ENCODE peak calls at places on chromosome 10, in seven cellular contexts. K is tibial nerve, A is transverse colon, V is uterus, U is heart left ventricle, L is Peyer's patch, S is endothelial cell of umbilical vein. D is an unnamed sample. For H3K4me1, the result is how much of the 10 kb centered on the place peaks cover.

GRCh38 chr10:79608505-79609375 is 2.0 kb upstream of the SFTPA1 start:
- DNase-seq in K (peak), A (peak), V (no peak), U (no peak), L (no peak), S (peak), D (peak)

GRCh38 chr10:79057481-79058275 is 11.1 kb upstream of the ZMIZ1 start:
- DNase-seq in K (no peak), A (peak), V (no peak), U (no peak), L (no peak), S (no peak), D (no peak)

GRCh38 chr10:6195891-6196290 is 6.8 kb upstream of the PFKFB3 start:
- DNase-seq in K (peak), A (no peak), V (peak), U (no peak), L (no peak), S (peak), D (peak)

GRCh38 chr10:99809931-99810615 is 27.6 kb downstream of the ABCC2 start:
- DNase-seq in K (peak), A (no peak), V (peak), U (no peak), L (no peak), S (no peak), D (no peak)

GRCh38 chr10:27088263-27089044 is 11.8 kb downstream of the ANKRD26 start:
- DNase-seq in K (no peak), A (no peak), V (no peak), U (no peak), L (no peak), S (no peak), D (no peak)

GRCh38 chr10:116826803-116827202 is 22.5 kb upstream of the ENO4 start:
- DNase-seq in K (no peak), A (no peak), V (no peak), U (no peak), L (no peak), S (no peak), D (no peak)

GRCh38 chr10:70474780-70475179 is 3.8 kb upstream of the PALD1 start:
- DNase-seq in K (no peak), A (no peak), V (no peak), U (no peak), L (no peak), S (no peak), D (no peak)

GRCh38 chr10:8054498-8055407 is at the start of gene GATA3:
- DNase-seq in K (no peak), A (peak), V (no peak), U (peak), L (peak), S (peak), D (peak)

GRCh38 chr10:117216611-117217195 is 19.4 kb downstream of the KCNK18 start:
- DNase-seq in K (peak), A (peak), V (peak), U (peak), L (peak), S (peak), D (peak)

GRCh38 chr10:34739915-34740314 is 75.2 kb downstream of the PARD3 start:
- DNase-seq in K (no peak), A (peak), V (peak), U (peak), L (no peak), S (peak), D (peak)

GRCh38 chr10:17910144-17910789 is 41.5 kb upstream of the SLC39A12 start:
- DNase-seq in K (peak), A (peak), V (peak), U (peak), L (no peak), S (peak), D (peak)

GRCh38 chr10:93150289-93150688 is 76.6 kb downstream of the CYP26A1 start:
- DNase-seq in K (no peak), A (no peak), V (no peak), U (no peak), L (no peak), S (no peak), D (no peak)

GRCh38 chr10:65231148-65231547 is 1694.7 kb upstream of the LRRTM3 start:
- DNase-seq in K (no peak), A (no peak), V (no peak), U (no peak), L (no peak), S (no peak), D (no peak)

GRCh38 chr10:80492875-80493413 is 38.8 kb downstream of the TSPAN14 start:
- DNase-seq in K (no peak), A (no peak), V (no peak), U (no peak), L (no peak), S (no peak), D (no peak)

GRCh38 chr10:20958225-20958624 is 61.1 kb upstream of the NEBL start:
- DNase-seq in K (no peak), A (no peak), V (no peak), U (no peak), L (no peak), S (no peak), D (no peak)

GRCh38 chr10:70967591-70968588 is 79.5 kb upstream of the PCBD1 start:
- DNase-seq in K (no peak), A (no peak), V (no peak), U (no peak), L (no peak), S (no peak), D (no peak)

GRCh38 chr10:131653550-131654470 is 247.0 kb upstream of the PPP2R2D start:
- DNase-seq in K (no peak), A (no peak), V (no peak), U (no peak), L (no peak), S (no peak), D (peak)

GRCh38 chr10:86962136-86962980 is 4.0 kb downstream of the SNCG start:
- DNase-seq in K (no peak), A (peak), V (peak), U (no peak), L (no peak), S (no peak), D (no peak)

GRCh38 chr10:75432176-75432575 is 752 bp downstream of the LRMDA start:
- DNase-seq in K (no peak), A (no peak), V (no peak), U (no peak), L (no peak), S (no peak), D (no peak)

GRCh38 chr10:130175074-130175473 is 38.9 kb downstream of the GLRX3 start:
- DNase-seq in K (no peak), A (no peak), V (no peak), U (no peak), L (no peak), S (no peak), D (no peak)

GRCh38 chr10:6037422-6037821 is 24.7 kb downstream of the IL2RA start:
- DNase-seq in K (no peak), A (no peak), V (no peak), U (no peak), L (no peak), S (no peak), D (no peak)

GRCh38 chr10:97880109-97880508 is 30.5 kb downstream of the GOLGA7B start:
- DNase-seq in K (no peak), A (no peak), V (no peak), U (no peak), L (no peak), S (no peak), D (no peak)

GRCh38 chr10:95327367-95327766 is 36.6 kb upstream of the PDLIM1 start:
- DNase-seq in K (no peak), A (peak), V (peak), U (peak), L (no peak), S (no peak), D (no peak)

GRCh38 chr10:100438674-100439315 is 24.0 kb upstream of the WNT8B start:
- DNase-seq in K (no peak), A (no peak), V (no peak), U (no peak), L (no peak), S (no peak), D (no peak)

GRCh38 chr10:27529010-27529783 is 25.1 kb downstream of the RAB18 start:
- DNase-seq in K (no peak), A (no peak), V (no peak), U (no peak), L (no peak), S (no peak), D (no peak)

GRCh38 chr10:131346456-131346855 is 34.9 kb upstream of the TCERG1L start:
- DNase-seq in K (no peak), A (no peak), V (no peak), U (no peak), L (no peak), S (no peak), D (no peak)

GRCh38 chr10:132981746-132982145 is 39.4 kb upstream of the CFAP46 start:
- DNase-seq in K (no peak), A (no peak), V (no peak), U (no peak), L (no peak), S (no peak), D (no peak)

GRCh38 chr10:22765660-22766547 is 51.5 kb upstream of the PIP4K2A start:
- DNase-seq in K (no peak), A (no peak), V (no peak), U (no peak), L (no peak), S (no peak), D (no peak)

GRCh38 chr10:28631896-28632596 is 45.3 kb upstream of the BAMBI start:
- DNase-seq in K (no peak), A (no peak), V (no peak), U (no peak), L (no peak), S (no peak), D (no peak)

GRCh38 chr10:97849101-97849490 is 547 bp upstream of the GOLGA7B start:
- DNase-seq in K (no peak), A (peak), V (no peak), U (no peak), L (no peak), S (no peak), D (no peak)

GRCh38 chr10:28925154-28925663 is 247.9 kb downstream of the BAMBI start:
- DNase-seq in K (no peak), A (no peak), V (no peak), U (no peak), L (no peak), S (no peak), D (no peak)

GRCh38 chr10:58278274-58278961 is 9.5 kb downstream of the CISD1 start:
- DNase-seq in K (no peak), A (no peak), V (no peak), U (no peak), L (no peak), S (no peak), D (no peak)

GRCh38 chr10:490891-491571 is 198.4 kb downstream of the DIP2C start:
- DNase-seq in K (peak), A (peak), V (peak), U (peak), L (no peak), S (no peak), D (no peak)

GRCh38 chr10:489335-489734 is 200.1 kb downstream of the DIP2C start:
- DNase-seq in K (no peak), A (no peak), V (peak), U (no peak), L (no peak), S (no peak), D (no peak)

GRCh38 chr10:491667-492424 is 197.6 kb downstream of the DIP2C start:
- DNase-seq in K (no peak), A (no peak), V (no peak), U (no peak), L (no peak), S (no peak), D (no peak)

GRCh38 chr10:488933-489215 is 200.6 kb downstream of the DIP2C start:
- DNase-seq in K (no peak), A (no peak), V (no peak), U (no peak), L (no peak), S (no peak), D (no peak)

DNA sequence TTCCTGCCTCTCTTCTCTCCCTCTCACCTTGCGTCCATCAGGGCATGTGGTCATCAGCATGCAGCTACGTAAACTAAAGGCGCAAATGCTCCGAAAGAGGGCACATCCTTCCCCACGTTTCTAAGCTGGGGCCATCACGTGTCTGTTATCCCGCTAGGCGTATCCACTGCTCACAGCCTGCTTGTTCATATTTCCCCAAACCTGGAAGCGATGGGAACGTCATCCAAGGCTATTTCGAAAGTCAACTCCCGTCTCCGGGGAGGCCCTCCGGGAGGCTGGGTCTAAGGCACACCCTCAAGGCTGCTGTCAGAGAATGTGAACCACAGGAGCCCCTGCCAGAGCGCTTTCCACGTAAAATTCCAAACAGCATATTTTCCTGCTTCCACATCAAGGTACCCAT is 199.2 kb downstream of the DIP2C start:
- DNase-seq in K (peak), A (peak), V (peak), U (peak), L (no peak), S (no peak), D (peak)
- H3K4me1 ChIP-seq in K (half or more), A (under half), V (under half), U (under half), L (under half), S (under half), D (under half)

GRCh38 chr10:113680172-113681111 is 730 bp downstream of the CASP7 start:
- DNase-seq in K (peak), A (peak), V (peak), U (peak), L (peak), S (peak), D (peak)
- TF ChIP-seq POLR2A in K (no peak), A (peak), V (no peak), U (no peak), L (peak), S (peak), D (no peak)

GRCh38 chr10:124704428-124704805 is 39.8 kb downstream of the FAM53B start:
- DNase-seq in K (no peak), A (no peak), V (no peak), U (no peak), L (no peak), S (no peak), D (no peak)

GRCh38 chr10:124701881-124702656 is 42.1 kb downstream of the FAM53B start:
- DNase-seq in K (no peak), A (peak), V (peak), U (peak), L (no peak), S (peak), D (peak)

GRCh38 chr10:124705021-124705740 is 39.0 kb downstream of the FAM53B start:
- DNase-seq in K (no peak), A (no peak), V (no peak), U (no peak), L (peak), S (no peak), D (peak)

GRCh38 chr10:124703372-124703771 is 40.8 kb downstream of the FAM53B start:
- DNase-seq in K (no peak), A (no peak), V (no peak), U (no peak), L (no peak), S (no peak), D (no peak)

DNA sequence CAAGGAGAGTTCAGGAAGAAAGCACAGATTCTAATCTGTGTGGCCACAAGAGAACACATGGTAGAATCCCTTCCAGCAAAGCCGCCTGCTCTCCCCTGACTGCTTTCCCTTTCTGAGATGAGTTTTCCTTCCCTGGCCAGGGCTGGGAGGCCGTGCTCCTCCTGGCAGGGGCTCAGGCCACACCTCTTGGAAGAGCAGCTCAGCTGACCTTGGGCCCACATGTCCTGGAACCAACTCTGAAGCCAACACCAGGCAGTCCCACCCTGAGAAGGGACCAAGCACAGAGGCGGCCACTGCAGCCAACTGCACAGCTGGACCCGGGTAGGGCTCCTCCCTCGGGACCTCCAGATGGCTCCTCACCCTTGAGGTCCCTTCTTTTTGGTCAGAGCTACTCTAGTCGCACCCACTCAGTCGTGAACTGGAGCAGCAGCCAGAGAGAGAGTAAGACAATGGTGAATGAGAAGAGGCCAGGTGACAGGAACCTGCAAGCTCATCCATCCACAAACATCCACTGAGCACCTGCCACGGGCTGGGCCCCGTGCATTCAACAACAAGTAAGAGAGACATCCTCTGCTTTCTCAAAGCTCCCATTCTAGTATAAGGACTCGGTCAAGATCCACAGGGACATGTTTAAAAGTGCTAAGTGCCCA is 40.3 kb downstream of the FAM53B start:
- DNase-seq in K (peak), A (no peak), V (peak), U (peak), L (peak), S (peak), D (peak)
- H3K4me1 ChIP-seq in K (half or more), A (half or more), V (half or more), U (half or more), L (half or more), S (under half), D (half or more)

GRCh38 chr10:46556515-46557318 is at the start of gene GPRIN2:
- DNase-seq in K (peak), A (peak), V (no peak), U (peak), L (peak), S (no peak), D (peak)
- TF ChIP-seq POLR2A in K (no peak), A (no peak), V (no peak), U (no peak), L (peak), S (no peak), D (no peak)

GRCh38 chr10:50623299-50624153 is at the start of gene SGMS1:
- DNase-seq in K (peak), A (peak), V (peak), U (peak), L (peak), S (peak), D (peak)
- H3K4me1 ChIP-seq in K (under half), A (under half), V (under half), U (under half), L (under half), S (under half), D (under half)

GRCh38 chr10:43667317-43667731 is 18.6 kb upstream of the ZNF32 start:
- DNase-seq in K (no peak), A (no peak), V (no peak), U (no peak), L (no peak), S (no peak), D (no peak)
- TF ChIP-seq POLR2A in K (no peak), A (no peak), V (no peak), U (no peak), L (no peak), S (no peak), D (no peak)

DNA sequence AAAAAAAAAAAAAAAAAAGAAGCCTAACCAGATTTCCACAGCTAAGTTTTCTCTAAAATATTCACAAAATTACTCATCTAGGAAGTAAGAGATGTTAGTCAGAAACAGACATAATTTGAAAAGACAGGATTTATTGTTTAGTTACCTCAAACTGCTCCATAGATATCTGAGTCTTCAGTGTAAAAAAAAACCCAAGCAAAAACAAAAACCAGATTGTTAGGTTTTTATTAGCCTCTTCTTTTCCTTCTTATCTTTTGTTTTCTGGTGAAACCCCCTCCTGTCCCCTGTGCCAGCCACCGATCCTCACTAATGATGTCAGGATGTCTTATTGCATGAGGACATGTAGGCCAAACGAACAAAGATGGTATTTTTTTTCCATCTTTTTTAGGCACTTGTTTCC is 702.1 kb upstream of the FZD8 start:
- DNase-seq in K (no peak), A (no peak), V (no peak), U (no peak), L (no peak), S (no peak), D (no peak)
- H3K4me1 ChIP-seq in K (under half), A (under half), V (under half), U (under half), L (under half), S (under half), D (under half)

GRCh38 chr10:30784896-30785605 is 155.5 kb upstream of the LYZL2 start:
- DNase-seq in K (peak), A (peak), V (peak), U (peak), L (peak), S (peak), D (peak)
- TF ChIP-seq POLR2A in K (no peak), A (peak), V (peak), U (no peak), L (no peak), S (no peak), D (no peak)

GRCh38 chr10:11150876-11151275 is 133.2 kb downstream of the CELF2 start:
- DNase-seq in K (no peak), A (no peak), V (no peak), U (no peak), L (no peak), S (no peak), D (no peak)

GRCh38 chr10:11150255-11150731 is 132.6 kb downstream of the CELF2 start:
- DNase-seq in K (no peak), A (no peak), V (no peak), U (no peak), L (no peak), S (peak), D (no peak)

GRCh38 chr10:11148638-11149037 is 131.0 kb downstream of the CELF2 start:
- DNase-seq in K (no peak), A (no peak), V (no peak), U (no peak), L (no peak), S (no peak), D (no peak)

GRCh38 chr10:11148131-11148530 is 130.5 kb downstream of the CELF2 start:
- DNase-seq in K (no peak), A (no peak), V (no peak), U (no peak), L (no peak), S (no peak), D (no peak)

GRCh38 chr10:11149499-11149898 is 131.8 kb downstream of the CELF2 start:
- DNase-seq in K (no peak), A (no peak), V (no peak), U (no peak), L (peak), S (no peak), D (no peak)
- H3K4me1 ChIP-seq in K (half or more), A (under half), V (under half), U (half or more), L (under half), S (under half), D (under half)